ENCODE peak calls at places on chromosomes 4 and X, in four cellular contexts. E, H, J and D are unnamed samples.

GRCh38 chr4:75895744-75896314 is 6.4 kb downstream of the PPEF2 start:
- DNase-seq in E (peak), H (peak), J (no peak), D (peak)

GRCh38 chrX:100685284-100685996 is 41.4 kb downstream of the SRPX2 start:
- DNase-seq in E (peak), H (peak), J (peak), D (peak)

GRCh38 chr4:175125410-175126068 is 207.4 kb downstream of the ADAM29 start:
- DNase-seq in E (peak), H (no peak), J (peak), D (peak)

GRCh38 chr4:81335221-81335912 is 120.3 kb upstream of the PRKG2 start:
- DNase-seq in E (no peak), H (no peak), J (no peak), D (no peak)

GRCh38 chr4:94668724-94669123 is 89.0 kb upstream of the BMPR1B start:
- DNase-seq in E (no peak), H (no peak), J (no peak), D (no peak)

GRCh38 chr4:174592985-174593335 is 70.7 kb upstream of the HPGD start:
- DNase-seq in E (peak), H (peak), J (peak), D (peak)

GRCh38 chr4:85611661-85612060 is 136.7 kb downstream of the ARHGAP24 start:
- DNase-seq in E (peak), H (no peak), J (no peak), D (no peak)

GRCh38 chr4:112296949-112297483 is at the start of gene ALPK1:
- DNase-seq in E (peak), H (peak), J (peak), D (peak)

GRCh38 chr4:186701273-186701672 is 22.4 kb downstream of the FAT1 start:
- DNase-seq in E (no peak), H (peak), J (no peak), D (peak)

GRCh38 chr4:74451214-74451661 is 6.3 kb downstream of the AREG start:
- DNase-seq in E (peak), H (peak), J (peak), D (peak)

GRCh38 chrX:69618803-69619202 is 2.9 kb downstream of the EDA start:
- DNase-seq in E (peak), H (peak), J (peak), D (no peak)

GRCh38 chrX:96181571-96181970 is 503.1 kb upstream of the DIAPH2 start:
- DNase-seq in E (no peak), H (no peak), J (no peak), D (no peak)

DNA sequence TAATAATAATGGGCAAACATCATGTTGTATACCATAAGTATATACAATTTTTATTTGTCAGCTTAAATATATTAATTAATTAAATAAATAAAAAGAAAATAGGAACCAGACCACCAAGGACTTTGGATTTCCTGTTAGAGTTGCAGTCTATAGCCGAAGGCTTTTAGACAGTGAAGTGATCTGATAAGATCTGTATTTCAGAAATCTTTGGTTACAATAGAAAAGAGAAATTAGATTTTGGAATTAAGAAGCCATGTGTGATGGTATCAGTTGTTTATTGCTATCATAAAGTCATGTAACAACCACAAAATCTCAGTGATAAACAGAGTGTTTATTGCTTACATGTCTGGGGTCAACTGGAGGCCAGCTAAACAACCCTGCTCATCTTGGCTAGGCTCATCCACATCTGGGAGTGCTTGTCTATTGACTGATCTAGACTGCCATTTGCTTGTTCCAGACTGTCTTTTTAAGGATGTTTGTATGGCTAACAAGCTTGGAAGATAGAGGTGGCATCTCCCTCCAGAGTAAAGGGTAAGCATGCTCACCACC is 142.1 kb upstream of the USP9X start:
- DNase-seq in E (no peak), H (no peak), J (no peak), D (no peak)
- H3K4me3 ChIP-seq in E (no peak), H (no peak), J (no peak), D (no peak)

GRCh38 chr4:125594203-125594602 is 279.4 kb downstream of the FAT4 start:
- DNase-seq in E (no peak), H (no peak), J (no peak), D (no peak)
- TF ChIP-seq CTCF in E (no peak), H (no peak), J (no peak), D (no peak)

DNA sequence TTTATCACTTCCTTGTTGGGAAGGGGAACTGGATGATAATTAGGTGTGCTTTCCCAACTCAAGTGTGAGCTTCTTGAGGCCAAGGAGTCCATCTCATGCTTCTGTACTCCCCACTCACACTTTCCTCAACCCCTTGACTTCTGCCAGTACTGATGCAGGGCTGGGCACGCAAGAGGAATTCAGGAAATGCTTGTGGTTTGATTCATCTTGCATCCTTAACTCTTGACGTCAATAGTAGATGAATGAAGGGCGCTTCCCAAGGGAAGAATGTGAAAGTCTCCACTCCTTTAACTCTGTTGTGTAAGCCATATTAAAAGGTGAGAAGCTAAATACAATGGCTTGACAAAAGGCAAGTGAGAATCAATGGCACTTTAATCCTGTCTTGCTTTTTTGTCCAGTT is 101.8 kb downstream of the AGTR2 start:
- DNase-seq in E (peak), H (peak), J (peak), D (peak)
- H3K4me3 ChIP-seq in E (no peak), H (no peak), J (no peak), D (no peak)

DNA sequence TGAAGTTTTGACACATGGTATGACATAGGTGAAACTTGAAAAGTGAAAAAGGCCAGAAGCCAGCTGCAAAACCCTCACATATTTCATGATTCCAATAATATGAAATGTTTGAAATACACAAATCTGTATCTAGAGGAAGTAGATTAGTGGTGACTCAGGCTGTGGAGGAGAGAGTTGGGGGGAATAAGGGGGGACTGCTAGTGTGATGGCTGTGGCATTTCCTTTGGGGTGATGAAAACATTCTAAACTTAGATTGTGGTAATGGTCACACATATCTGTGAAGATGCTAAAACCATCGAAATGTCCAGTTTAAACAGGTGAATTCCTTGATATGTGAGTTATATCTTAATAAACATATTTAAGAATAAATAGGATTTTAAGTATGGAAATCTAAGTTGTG is 343.5 kb upstream of the SFRP2 start:
- DNase-seq in E (no peak), H (peak), J (peak), D (no peak)
- TF ChIP-seq CTCF in E (no peak), H (no peak), J (no peak), D (no peak)

GRCh38 chr4:165381821-165382373 is 3.1 kb downstream of the CPE start:
- DNase-seq in E (no peak), H (no peak), J (no peak), D (no peak)
- H3K4me3 ChIP-seq in E (no peak), H (no peak), J (no peak), D (no peak)

GRCh38 chr4:1812720-1813119 is 19.6 kb downstream of the FGFR3 start:
- DNase-seq in E (no peak), H (no peak), J (no peak), D (no peak)

GRCh38 chr4:1814453-1814852 is 21.4 kb downstream of the FGFR3 start:
- DNase-seq in E (no peak), H (no peak), J (no peak), D (no peak)

GRCh38 chr4:1813231-1813630 is 20.1 kb downstream of the FGFR3 start:
- DNase-seq in E (no peak), H (no peak), J (no peak), D (no peak)

GRCh38 chr4:1815096-1815996 is 22.3 kb downstream of the FGFR3 start:
- DNase-seq in E (no peak), H (no peak), J (no peak), D (no peak)

GRCh38 chr4:1813915-1814314 is 20.8 kb downstream of the FGFR3 start:
- DNase-seq in E (no peak), H (no peak), J (no peak), D (no peak)
- TF ChIP-seq CTCF in E (peak), H (no peak), J (peak), D (peak)

GRCh38 chr4:139630991-139631390 is 34.6 kb upstream of the MGST2 start:
- DNase-seq in E (no peak), H (no peak), J (no peak), D (no peak)

GRCh38 chr4:139629761-139630160 is 35.9 kb upstream of the MGST2 start:
- DNase-seq in E (no peak), H (no peak), J (no peak), D (no peak)

GRCh38 chr4:139633195-139633594 is 32.4 kb upstream of the MGST2 start:
- DNase-seq in E (no peak), H (no peak), J (no peak), D (no peak)

GRCh38 chr4:139635966-139636365 is 29.7 kb upstream of the MGST2 start:
- DNase-seq in E (peak), H (no peak), J (no peak), D (no peak)

DNA sequence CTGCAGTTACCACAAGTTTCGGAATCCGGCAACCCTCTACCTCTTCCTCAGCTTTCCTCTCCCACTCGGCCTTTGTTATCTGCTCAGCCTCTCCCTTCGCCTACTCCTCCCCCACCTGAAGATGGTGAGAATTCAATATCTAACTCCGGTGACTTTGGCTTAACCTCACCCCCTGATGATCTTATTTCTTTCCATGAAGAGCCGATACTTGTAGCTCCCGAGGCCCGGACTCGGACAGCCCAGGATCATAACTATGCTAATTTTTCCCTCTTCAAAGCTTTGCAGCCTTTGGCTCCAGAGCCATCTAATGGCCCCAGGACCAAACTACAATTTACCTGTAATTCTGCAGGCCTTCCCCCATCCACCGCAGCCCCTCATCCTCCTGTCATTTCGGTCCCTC is 32.0 kb upstream of the MGST2 start:
- DNase-seq in E (peak), H (peak), J (peak), D (no peak)
- H3K4me3 ChIP-seq in E (no peak), H (peak), J (peak), D (peak)